ENCODE peak calls at places on chromosomes 11 and 22, in eight cellular contexts. One of them, this sample, is unnamed.

GRCh38 chr22:37228106-37229011 is 15.7 kb downstream of the RAC2 start:
- DNase-seq in stomach: no peak
- DNase-seq in SK-N-SH: no peak
- DNase-seq in A549: no peak
- DNase-seq in transverse colon: peak
- DNase-seq in tibial nerve: no peak
- DNase-seq in K562: no peak
- DNase-seq in ovary: no peak
- DNase-seq in this sample: no peak

GRCh38 chr11:86484164-86484794 is 109.6 kb downstream of the CCDC81 start:
- DNase-seq in stomach: no peak
- DNase-seq in SK-N-SH: no peak
- DNase-seq in A549: peak
- DNase-seq in transverse colon: no peak
- DNase-seq in tibial nerve: no peak
- DNase-seq in K562: peak
- DNase-seq in ovary: peak
- DNase-seq in this sample: no peak

GRCh38 chr11:84884836-84885235 is 742.3 kb downstream of the DLG2 start:
- DNase-seq in stomach: no peak
- DNase-seq in SK-N-SH: no peak
- DNase-seq in A549: no peak
- DNase-seq in transverse colon: no peak
- DNase-seq in tibial nerve: no peak
- DNase-seq in K562: no peak
- DNase-seq in ovary: no peak
- DNase-seq in this sample: no peak

GRCh38 chr11:1228183-1228821 is 5.4 kb downstream of the MUC5B start:
- DNase-seq in stomach: no peak
- DNase-seq in SK-N-SH: peak
- DNase-seq in A549: no peak
- DNase-seq in transverse colon: peak
- DNase-seq in tibial nerve: no peak
- DNase-seq in K562: no peak
- DNase-seq in ovary: no peak
- DNase-seq in this sample: peak

GRCh38 chr11:47328449-47329390 is 23.8 kb downstream of the MYBPC3 start:
- DNase-seq in stomach: no peak
- DNase-seq in SK-N-SH: no peak
- DNase-seq in A549: no peak
- DNase-seq in transverse colon: no peak
- DNase-seq in tibial nerve: no peak
- DNase-seq in K562: no peak
- DNase-seq in ovary: no peak
- DNase-seq in this sample: peak

GRCh38 chr22:42343551-42344081 is 73.2 kb upstream of the TCF20 start:
- DNase-seq in stomach: no peak
- DNase-seq in SK-N-SH: peak
- DNase-seq in A549: no peak
- DNase-seq in transverse colon: no peak
- DNase-seq in tibial nerve: no peak
- DNase-seq in K562: peak
- DNase-seq in ovary: peak
- DNase-seq in this sample: no peak

GRCh38 chr11:126464796-126465195 is 109.3 kb downstream of the ST3GAL4 start:
- DNase-seq in stomach: no peak
- DNase-seq in SK-N-SH: no peak
- DNase-seq in A549: no peak
- DNase-seq in transverse colon: no peak
- DNase-seq in tibial nerve: no peak
- DNase-seq in K562: no peak
- DNase-seq in ovary: no peak
- DNase-seq in this sample: no peak

GRCh38 chr11:1206391-1207271 is 16.2 kb upstream of the MUC5B start:
- DNase-seq in stomach: no peak
- DNase-seq in SK-N-SH: peak
- DNase-seq in A549: no peak
- DNase-seq in transverse colon: no peak
- DNase-seq in tibial nerve: peak
- DNase-seq in K562: no peak
- DNase-seq in ovary: no peak
- DNase-seq in this sample: no peak

GRCh38 chr11:3219281-3219892 is 774 bp upstream of the MRGPRG start:
- DNase-seq in stomach: peak
- DNase-seq in SK-N-SH: no peak
- DNase-seq in A549: no peak
- DNase-seq in transverse colon: peak
- DNase-seq in tibial nerve: no peak
- DNase-seq in K562: no peak
- DNase-seq in ovary: peak
- DNase-seq in this sample: no peak

GRCh38 chr11:132874638-132875037 is 657.7 kb downstream of the OPCML start:
- DNase-seq in stomach: no peak
- DNase-seq in SK-N-SH: no peak
- DNase-seq in A549: peak
- DNase-seq in transverse colon: no peak
- DNase-seq in tibial nerve: no peak
- DNase-seq in K562: no peak
- DNase-seq in ovary: no peak
- DNase-seq in this sample: no peak

GRCh38 chr11:94544832-94545640 is 1.3 kb downstream of the FUT4 start:
- DNase-seq in stomach: peak
- DNase-seq in SK-N-SH: no peak
- DNase-seq in A549: no peak
- DNase-seq in transverse colon: peak
- DNase-seq in tibial nerve: no peak
- DNase-seq in K562: peak
- DNase-seq in ovary: peak
- DNase-seq in this sample: peak

GRCh38 chr11:64605656-64606585 is 14.9 kb downstream of the SLC22A12 start:
- DNase-seq in stomach: no peak
- DNase-seq in SK-N-SH: no peak
- DNase-seq in A549: no peak
- DNase-seq in transverse colon: no peak
- DNase-seq in tibial nerve: no peak
- DNase-seq in K562: no peak
- DNase-seq in ovary: no peak
- DNase-seq in this sample: no peak

GRCh38 chr11:30960387-30960992 is 374.3 kb upstream of the MPPED2 start:
- DNase-seq in stomach: no peak
- DNase-seq in SK-N-SH: peak
- DNase-seq in A549: peak
- DNase-seq in transverse colon: no peak
- DNase-seq in tibial nerve: no peak
- DNase-seq in K562: no peak
- DNase-seq in ovary: no peak
- DNase-seq in this sample: no peak

GRCh38 chr11:57370251-57370650 is 10.7 kb downstream of the PRG3 start:
- DNase-seq in stomach: no peak
- DNase-seq in SK-N-SH: no peak
- DNase-seq in A549: no peak
- DNase-seq in transverse colon: no peak
- DNase-seq in tibial nerve: no peak
- DNase-seq in K562: no peak
- DNase-seq in ovary: no peak
- DNase-seq in this sample: no peak

GRCh38 chr11:96393753-96394348 is 4.0 kb downstream of the JRKL start:
- DNase-seq in stomach: no peak
- DNase-seq in SK-N-SH: peak
- DNase-seq in A549: peak
- DNase-seq in transverse colon: no peak
- DNase-seq in tibial nerve: no peak
- DNase-seq in K562: peak
- DNase-seq in ovary: no peak
- DNase-seq in this sample: no peak

GRCh38 chr11:45651841-45652745 is 13.3 kb downstream of the CHST1 start:
- DNase-seq in stomach: no peak
- DNase-seq in SK-N-SH: peak
- DNase-seq in A549: no peak
- DNase-seq in transverse colon: no peak
- DNase-seq in tibial nerve: no peak
- DNase-seq in K562: no peak
- DNase-seq in ovary: no peak
- DNase-seq in this sample: no peak

DNA sequence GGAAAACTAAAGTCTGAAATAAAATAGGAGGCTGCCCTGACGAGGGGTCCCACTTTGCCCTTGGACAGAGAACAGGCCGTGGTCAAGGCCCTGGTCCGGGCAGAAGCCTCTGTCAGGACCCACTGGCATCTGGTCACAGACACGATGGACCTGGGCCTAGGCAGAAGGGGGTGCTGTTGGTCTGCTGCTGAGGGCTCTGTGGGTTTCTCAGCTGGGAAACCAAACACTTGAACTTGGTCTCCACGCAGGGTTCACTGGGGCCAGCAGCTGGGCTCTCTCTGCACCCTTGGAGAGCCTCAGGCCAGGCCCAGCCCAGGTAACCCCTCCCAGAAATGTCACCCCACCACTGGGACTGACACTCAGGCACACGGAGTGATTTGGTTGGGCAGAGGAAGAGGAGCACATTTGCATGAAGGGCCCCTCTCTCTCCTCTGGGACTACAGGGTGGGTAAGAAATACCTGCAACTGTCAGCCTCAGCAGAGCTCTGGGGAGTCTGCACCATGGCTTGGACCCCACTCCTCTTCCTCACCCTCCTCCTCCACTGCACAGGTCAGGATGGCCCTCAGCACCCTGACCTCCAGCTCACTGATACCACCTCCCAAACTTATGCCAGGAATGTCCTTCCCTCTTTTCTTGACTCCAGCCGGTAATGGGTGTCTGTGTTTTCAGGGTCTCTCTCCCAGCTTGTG is 48.1 kb upstream of the TOP3B start:
- DNase-seq in stomach: no peak
- DNase-seq in SK-N-SH: peak
- DNase-seq in A549: peak
- DNase-seq in transverse colon: peak
- DNase-seq in tibial nerve: no peak
- DNase-seq in K562: peak
- DNase-seq in ovary: no peak
- DNase-seq in this sample: no peak
- TF ChIP-seq EP300 in stomach: no peak
- TF ChIP-seq EP300 in SK-N-SH: no peak
- TF ChIP-seq EP300 in A549: no peak
- TF ChIP-seq EP300 in transverse colon: no peak
- TF ChIP-seq EP300 in tibial nerve: no peak
- TF ChIP-seq EP300 in K562: no peak
- TF ChIP-seq EP300 in ovary: no peak
- TF ChIP-seq EP300 in this sample: no peak

GRCh38 chr22:31098633-31099110 is 8.7 kb downstream of the SELENOM start:
- DNase-seq in stomach: peak
- DNase-seq in SK-N-SH: peak
- DNase-seq in A549: no peak
- DNase-seq in transverse colon: peak
- DNase-seq in tibial nerve: peak
- DNase-seq in K562: peak
- DNase-seq in ovary: peak
- DNase-seq in this sample: no peak
- H3K4me3 ChIP-seq in stomach: no peak
- H3K4me3 ChIP-seq in SK-N-SH: no peak
- H3K4me3 ChIP-seq in A549: no peak
- H3K4me3 ChIP-seq in transverse colon: no peak
- H3K4me3 ChIP-seq in tibial nerve: no peak
- H3K4me3 ChIP-seq in K562: no peak
- H3K4me3 ChIP-seq in ovary: no peak
- H3K4me3 ChIP-seq in this sample: no peak

DNA sequence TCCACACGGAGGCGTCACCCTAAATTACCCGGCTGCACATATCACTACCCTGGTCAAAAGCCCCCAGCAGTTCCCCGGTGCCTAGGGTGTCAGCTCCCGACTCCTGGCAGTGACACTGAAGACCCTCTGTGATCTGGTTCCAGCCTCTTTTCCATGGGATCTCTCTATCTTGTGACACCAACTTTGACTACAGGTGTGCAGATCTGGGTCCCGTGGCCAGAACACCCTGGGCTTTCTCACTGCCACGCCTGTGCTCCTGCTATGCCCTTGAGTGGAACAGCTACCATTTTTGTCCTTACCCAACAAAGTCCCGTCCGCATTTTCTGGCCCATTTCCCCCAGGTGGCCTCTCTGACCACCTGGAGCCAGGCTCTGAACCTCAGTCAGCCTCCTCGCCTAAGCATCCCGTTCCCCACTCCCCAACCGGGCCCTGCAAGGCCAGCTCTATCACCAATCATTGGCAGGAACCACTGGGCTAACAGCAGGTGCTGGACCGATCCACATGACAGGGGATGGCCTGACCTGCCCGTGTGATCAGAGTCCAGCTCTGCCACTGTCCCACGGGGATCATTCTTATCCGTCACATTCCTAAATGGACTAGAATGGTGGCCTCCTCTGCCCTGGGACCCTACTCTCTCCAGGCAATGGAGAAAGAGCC is 20.7 kb upstream of the CBX7 start:
- DNase-seq in stomach: no peak
- DNase-seq in SK-N-SH: no peak
- DNase-seq in A549: no peak
- DNase-seq in transverse colon: no peak
- DNase-seq in tibial nerve: no peak
- DNase-seq in K562: no peak
- DNase-seq in ovary: no peak
- DNase-seq in this sample: no peak
- H3K27ac ChIP-seq in stomach: peak
- H3K27ac ChIP-seq in SK-N-SH: no peak
- H3K27ac ChIP-seq in A549: peak
- H3K27ac ChIP-seq in transverse colon: peak
- H3K27ac ChIP-seq in tibial nerve: peak
- H3K27ac ChIP-seq in K562: no peak
- H3K27ac ChIP-seq in ovary: no peak
- H3K27ac ChIP-seq in this sample: peak

DNA sequence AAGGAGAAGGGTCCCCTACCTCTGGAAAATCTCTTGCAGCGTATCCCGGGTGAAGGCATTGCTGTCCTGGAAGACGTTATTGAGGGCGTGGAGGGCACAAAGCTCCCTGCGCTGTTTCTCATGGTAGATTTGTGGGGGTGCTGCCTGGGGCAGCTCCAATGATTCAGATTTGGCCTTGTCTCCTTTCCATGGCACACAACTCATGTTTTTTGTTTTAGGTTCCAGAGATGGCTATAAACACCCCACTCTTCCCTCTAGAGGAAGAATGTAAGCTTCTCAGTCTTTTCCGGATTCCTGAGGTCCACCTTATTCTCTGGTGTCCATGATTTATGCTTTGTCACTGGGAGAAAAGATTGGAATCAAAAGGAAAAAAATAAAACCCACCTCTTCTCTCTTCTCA is 959 bp downstream of the JOSD1 start:
- DNase-seq in stomach: no peak
- DNase-seq in SK-N-SH: no peak
- DNase-seq in A549: no peak
- DNase-seq in transverse colon: no peak
- DNase-seq in tibial nerve: no peak
- DNase-seq in K562: no peak
- DNase-seq in ovary: no peak
- DNase-seq in this sample: no peak
- TF ChIP-seq EP300 in stomach: no peak
- TF ChIP-seq EP300 in SK-N-SH: no peak
- TF ChIP-seq EP300 in A549: no peak
- TF ChIP-seq EP300 in transverse colon: no peak
- TF ChIP-seq EP300 in tibial nerve: no peak
- TF ChIP-seq EP300 in K562: no peak
- TF ChIP-seq EP300 in ovary: no peak
- TF ChIP-seq EP300 in this sample: no peak